ENCODE peak calls at places on chromosome 1, in seven cellular contexts. One of them, this sample, is unnamed.

GRCh38 chr1:224433671-224434446 is 738 bp downstream of the WDR26 start:
- DNase-seq in neuronal stem cell: peak
- DNase-seq in mesendoderm: peak
- DNase-seq in mesenchymal stem cell: peak
- DNase-seq in H1: peak
- DNase-seq in H9: peak
- DNase-seq in trophoblast cell: peak
- DNase-seq in this sample: no peak

GRCh38 chr1:171142081-171142450 is 43.0 kb upstream of the FMO2 start:
- DNase-seq in neuronal stem cell: no peak
- DNase-seq in mesendoderm: peak
- DNase-seq in mesenchymal stem cell: peak
- DNase-seq in H1: no peak
- DNase-seq in H9: no peak
- DNase-seq in trophoblast cell: peak
- DNase-seq in this sample: peak

GRCh38 chr1:160149706-160150105 is 1.7 kb upstream of the ATP1A4 start:
- DNase-seq in neuronal stem cell: no peak
- DNase-seq in mesendoderm: no peak
- DNase-seq in mesenchymal stem cell: no peak
- DNase-seq in H1: no peak
- DNase-seq in H9: no peak
- DNase-seq in trophoblast cell: no peak
- DNase-seq in this sample: peak

GRCh38 chr1:159775716-159776115 is 5.0 kb upstream of the DUSP23 start:
- DNase-seq in neuronal stem cell: no peak
- DNase-seq in mesendoderm: no peak
- DNase-seq in mesenchymal stem cell: no peak
- DNase-seq in H1: no peak
- DNase-seq in H9: no peak
- DNase-seq in trophoblast cell: peak
- DNase-seq in this sample: no peak

GRCh38 chr1:145892486-145893087 is 6.9 kb upstream of the ANKRD35 start:
- DNase-seq in neuronal stem cell: no peak
- DNase-seq in mesendoderm: no peak
- DNase-seq in mesenchymal stem cell: peak
- DNase-seq in H1: no peak
- DNase-seq in H9: no peak
- DNase-seq in trophoblast cell: no peak
- DNase-seq in this sample: peak

GRCh38 chr1:94541175-94542087 is at the start of gene F3:
- DNase-seq in neuronal stem cell: peak
- DNase-seq in mesendoderm: peak
- DNase-seq in mesenchymal stem cell: peak
- DNase-seq in H1: peak
- DNase-seq in H9: peak
- DNase-seq in trophoblast cell: peak
- DNase-seq in this sample: peak

GRCh38 chr1:180544050-180544449 is 14.7 kb upstream of the OVAAL start:
- DNase-seq in neuronal stem cell: no peak
- DNase-seq in mesendoderm: no peak
- DNase-seq in mesenchymal stem cell: no peak
- DNase-seq in H1: no peak
- DNase-seq in H9: no peak
- DNase-seq in trophoblast cell: no peak
- DNase-seq in this sample: no peak

GRCh38 chr1:26959722-26960624 is at the start of gene KDF1:
- DNase-seq in neuronal stem cell: no peak
- DNase-seq in mesendoderm: peak
- DNase-seq in mesenchymal stem cell: no peak
- DNase-seq in H1: peak
- DNase-seq in H9: peak
- DNase-seq in trophoblast cell: peak
- DNase-seq in this sample: no peak

GRCh38 chr1:153375511-153375910 is at the start of gene S100A12:
- DNase-seq in neuronal stem cell: no peak
- DNase-seq in mesendoderm: no peak
- DNase-seq in mesenchymal stem cell: peak
- DNase-seq in H1: no peak
- DNase-seq in H9: no peak
- DNase-seq in trophoblast cell: peak
- DNase-seq in this sample: peak
- H2BK5ac ChIP-seq in neuronal stem cell: no peak
- H2BK5ac ChIP-seq in mesendoderm: no peak
- H2BK5ac ChIP-seq in mesenchymal stem cell: no peak
- H2BK5ac ChIP-seq in H1: no peak
- H2BK5ac ChIP-seq in H9: no peak
- H2BK5ac ChIP-seq in trophoblast cell: no peak
- H2BK5ac ChIP-seq in this sample: no peak

GRCh38 chr1:8595919-8596318 is 221.5 kb downstream of the RERE start:
- DNase-seq in neuronal stem cell: no peak
- DNase-seq in mesendoderm: no peak
- DNase-seq in mesenchymal stem cell: peak
- DNase-seq in H1: no peak
- DNase-seq in H9: no peak
- DNase-seq in trophoblast cell: no peak
- DNase-seq in this sample: peak
- H3K18ac ChIP-seq in neuronal stem cell: no peak
- H3K18ac ChIP-seq in mesendoderm: no peak
- H3K18ac ChIP-seq in mesenchymal stem cell: no peak
- H3K18ac ChIP-seq in H1: no peak
- H3K18ac ChIP-seq in H9: no peak
- H3K18ac ChIP-seq in trophoblast cell: no peak
- H3K18ac ChIP-seq in this sample: no peak

GRCh38 chr1:228984646-228985631 is 249.7 kb downstream of the RHOU start:
- DNase-seq in neuronal stem cell: no peak
- DNase-seq in mesendoderm: no peak
- DNase-seq in mesenchymal stem cell: no peak
- DNase-seq in H1: no peak
- DNase-seq in H9: peak
- DNase-seq in trophoblast cell: no peak
- DNase-seq in this sample: no peak
- H2BK5ac ChIP-seq in neuronal stem cell: peak
- H2BK5ac ChIP-seq in mesendoderm: no peak
- H2BK5ac ChIP-seq in mesenchymal stem cell: no peak
- H2BK5ac ChIP-seq in H1: no peak
- H2BK5ac ChIP-seq in H9: no peak
- H2BK5ac ChIP-seq in trophoblast cell: no peak
- H2BK5ac ChIP-seq in this sample: no peak

GRCh38 chr1:110879758-110880606 is 7.0 kb downstream of the CD53 start:
- DNase-seq in neuronal stem cell: no peak
- DNase-seq in mesendoderm: no peak
- DNase-seq in mesenchymal stem cell: no peak
- DNase-seq in H1: no peak
- DNase-seq in H9: no peak
- DNase-seq in trophoblast cell: peak
- DNase-seq in this sample: no peak

GRCh38 chr1:110878993-110879392 is 6.0 kb downstream of the CD53 start:
- DNase-seq in neuronal stem cell: no peak
- DNase-seq in mesendoderm: no peak
- DNase-seq in mesenchymal stem cell: no peak
- DNase-seq in H1: no peak
- DNase-seq in H9: no peak
- DNase-seq in trophoblast cell: no peak
- DNase-seq in this sample: no peak

GRCh38 chr1:110877364-110877763 is 4.4 kb downstream of the CD53 start:
- DNase-seq in neuronal stem cell: no peak
- DNase-seq in mesendoderm: no peak
- DNase-seq in mesenchymal stem cell: no peak
- DNase-seq in H1: no peak
- DNase-seq in H9: no peak
- DNase-seq in trophoblast cell: no peak
- DNase-seq in this sample: no peak

GRCh38 chr1:110876748-110877341 is 3.9 kb downstream of the CD53 start:
- DNase-seq in neuronal stem cell: no peak
- DNase-seq in mesendoderm: no peak
- DNase-seq in mesenchymal stem cell: no peak
- DNase-seq in H1: no peak
- DNase-seq in H9: no peak
- DNase-seq in trophoblast cell: no peak
- DNase-seq in this sample: no peak

GRCh38 chr1:110877776-110878175 is 4.8 kb downstream of the CD53 start:
- DNase-seq in neuronal stem cell: no peak
- DNase-seq in mesendoderm: no peak
- DNase-seq in mesenchymal stem cell: no peak
- DNase-seq in H1: no peak
- DNase-seq in H9: no peak
- DNase-seq in trophoblast cell: no peak
- DNase-seq in this sample: no peak
- H3K18ac ChIP-seq in neuronal stem cell: no peak
- H3K18ac ChIP-seq in mesendoderm: no peak
- H3K18ac ChIP-seq in mesenchymal stem cell: no peak
- H3K18ac ChIP-seq in H1: no peak
- H3K18ac ChIP-seq in H9: no peak
- H3K18ac ChIP-seq in trophoblast cell: no peak
- H3K18ac ChIP-seq in this sample: no peak

GRCh38 chr1:239778221-239778813 is 313.4 kb upstream of the FMN2 start:
- DNase-seq in neuronal stem cell: no peak
- DNase-seq in mesendoderm: no peak
- DNase-seq in mesenchymal stem cell: no peak
- DNase-seq in H1: no peak
- DNase-seq in H9: no peak
- DNase-seq in trophoblast cell: no peak
- DNase-seq in this sample: no peak
- H2BK5ac ChIP-seq in neuronal stem cell: no peak
- H2BK5ac ChIP-seq in mesendoderm: no peak
- H2BK5ac ChIP-seq in mesenchymal stem cell: no peak
- H2BK5ac ChIP-seq in H1: no peak
- H2BK5ac ChIP-seq in H9: no peak
- H2BK5ac ChIP-seq in trophoblast cell: no peak
- H2BK5ac ChIP-seq in this sample: no peak

DNA sequence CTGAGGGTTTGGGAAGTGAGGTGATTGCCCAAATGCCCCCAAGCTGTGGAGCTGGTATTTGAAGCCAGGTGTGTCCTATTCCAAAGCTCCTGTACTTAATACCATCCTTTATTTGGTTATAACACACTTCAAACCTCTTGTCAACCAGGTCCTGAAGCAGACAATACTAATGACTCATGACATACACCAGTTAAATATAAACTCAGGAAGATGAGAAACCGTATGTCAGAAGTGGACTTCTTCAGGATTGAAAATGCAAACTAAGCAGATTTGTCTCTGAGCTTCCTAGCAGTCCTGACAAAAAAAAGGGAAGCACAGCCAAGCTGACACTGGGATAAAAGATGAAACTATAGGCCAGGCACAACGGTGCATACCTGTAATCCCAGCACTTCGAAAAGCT is 70.6 kb downstream of the ALPL start:
- DNase-seq in neuronal stem cell: no peak
- DNase-seq in mesendoderm: no peak
- DNase-seq in mesenchymal stem cell: peak
- DNase-seq in H1: no peak
- DNase-seq in H9: no peak
- DNase-seq in trophoblast cell: no peak
- DNase-seq in this sample: peak
- H3K18ac ChIP-seq in neuronal stem cell: no peak
- H3K18ac ChIP-seq in mesendoderm: no peak
- H3K18ac ChIP-seq in mesenchymal stem cell: no peak
- H3K18ac ChIP-seq in H1: no peak
- H3K18ac ChIP-seq in H9: no peak
- H3K18ac ChIP-seq in trophoblast cell: no peak
- H3K18ac ChIP-seq in this sample: no peak

GRCh38 chr1:187013582-187014200 is 184.9 kb downstream of the PLA2G4A start:
- DNase-seq in neuronal stem cell: no peak
- DNase-seq in mesendoderm: no peak
- DNase-seq in mesenchymal stem cell: no peak
- DNase-seq in H1: no peak
- DNase-seq in H9: no peak
- DNase-seq in trophoblast cell: peak
- DNase-seq in this sample: peak

GRCh38 chr1:187018291-187018690 is 189.5 kb downstream of the PLA2G4A start:
- DNase-seq in neuronal stem cell: no peak
- DNase-seq in mesendoderm: no peak
- DNase-seq in mesenchymal stem cell: no peak
- DNase-seq in H1: no peak
- DNase-seq in H9: no peak
- DNase-seq in trophoblast cell: no peak
- DNase-seq in this sample: no peak
- H2BK5ac ChIP-seq in neuronal stem cell: no peak
- H2BK5ac ChIP-seq in mesendoderm: no peak
- H2BK5ac ChIP-seq in mesenchymal stem cell: no peak
- H2BK5ac ChIP-seq in H1: no peak
- H2BK5ac ChIP-seq in H9: no peak
- H2BK5ac ChIP-seq in trophoblast cell: no peak
- H2BK5ac ChIP-seq in this sample: no peak

This sample was measured in IMR-90.